ENCODE peak calls at places on chromosomes 4 and X, in five cellular contexts. O, K, P, W and A are unnamed samples.

GRCh38 chr4:88792821-88793220 is 95.2 kb upstream of the NAP1L5 start:
- DNase-seq in O (no peak), K (peak), P (no peak), W (no peak), A (no peak)

GRCh38 chrX:22351966-22352365 is 79.3 kb downstream of the CBLL2 start:
- DNase-seq in O (no peak), K (peak), P (no peak), W (peak), A (no peak)

GRCh38 chr4:168499241-168499640 is 2.4 kb downstream of the PALLD start:
- DNase-seq in O (no peak), K (no peak), P (no peak), W (no peak), A (no peak)

GRCh38 chrX:8103655-8104054 is 67.4 kb downstream of the VCX2 start:
- DNase-seq in O (no peak), K (no peak), P (no peak), W (no peak), A (no peak)

GRCh38 chr4:80035336-80035735 is 37.7 kb downstream of the ANTXR2 start:
- DNase-seq in O (no peak), K (no peak), P (no peak), W (no peak), A (no peak)

GRCh38 chr4:34422472-34422871 is 1821.8 kb downstream of the ARAP2 start:
- DNase-seq in O (no peak), K (peak), P (no peak), W (no peak), A (no peak)

GRCh38 chrX:17355976-17356375 is 19.0 kb upstream of the NHS start:
- DNase-seq in O (no peak), K (no peak), P (peak), W (no peak), A (no peak)

GRCh38 chr4:77773101-77773500 is 46.1 kb downstream of the CNOT6L start:
- DNase-seq in O (no peak), K (peak), P (no peak), W (no peak), A (no peak)

GRCh38 chr4:141676087-141676486 is 39.7 kb downstream of the IL15 start:
- DNase-seq in O (no peak), K (no peak), P (no peak), W (no peak), A (no peak)

GRCh38 chr4:112348488-112349158 is 51.5 kb downstream of the ALPK1 start:
- DNase-seq in O (no peak), K (peak), P (peak), W (peak), A (peak)

GRCh38 chrX:40244980-40245379 is 147.2 kb upstream of the BCOR start:
- DNase-seq in O (no peak), K (no peak), P (no peak), W (peak), A (no peak)

GRCh38 chr4:104302731-104303130 is 192.0 kb downstream of the CXXC4 start:
- DNase-seq in O (no peak), K (no peak), P (no peak), W (no peak), A (peak)

GRCh38 chr4:8048856-8049686 is 109.4 kb upstream of the AFAP1 start:
- DNase-seq in O (no peak), K (no peak), P (peak), W (no peak), A (no peak)

GRCh38 chr4:33060873-33061542 is 2340.8 kb downstream of the PCDH7 start:
- DNase-seq in O (no peak), K (peak), P (peak), W (peak), A (peak)

GRCh38 chr4:181548873-181549541 is 694.2 kb upstream of the TENM3 start:
- DNase-seq in O (no peak), K (peak), P (peak), W (peak), A (no peak)

GRCh38 chr4:119080721-119081541 is 54.7 kb upstream of the MYOZ2 start:
- DNase-seq in O (no peak), K (no peak), P (no peak), W (no peak), A (no peak)

GRCh38 chr4:139083533-139084424 is 68.2 kb downstream of the NOCT start:
- DNase-seq in O (peak), K (peak), P (peak), W (peak), A (peak)

GRCh38 chr4:87073570-87074470 is 139.0 kb downstream of the AFF1 start:
- DNase-seq in O (peak), K (no peak), P (no peak), W (peak), A (peak)

GRCh38 chrX:68508799-68509198 is 9.9 kb downstream of the YIPF6 start:
- DNase-seq in O (no peak), K (peak), P (no peak), W (no peak), A (no peak)

GRCh38 chr4:186260117-186260503 is 5.9 kb upstream of the F11 start:
- DNase-seq in O (no peak), K (no peak), P (no peak), W (no peak), A (no peak)

GRCh38 chrX:128616933-128617332 is 564.7 kb upstream of the ACTRT1 start:
- DNase-seq in O (no peak), K (no peak), P (no peak), W (no peak), A (no peak)

GRCh38 chr4:147933779-147934178 is 201.9 kb downstream of the ARHGAP10 start:
- DNase-seq in O (no peak), K (no peak), P (no peak), W (no peak), A (no peak)

GRCh38 chrX:147875866-147876596 is 35.7 kb upstream of the FMR1 start:
- DNase-seq in O (no peak), K (no peak), P (no peak), W (peak), A (no peak)

GRCh38 chr4:145298885-145299284 is 118.5 kb upstream of the OTUD4 start:
- DNase-seq in O (no peak), K (no peak), P (no peak), W (peak), A (no peak)

GRCh38 chr4:12399781-12400180 is 971.1 kb upstream of the HS3ST1 start:
- DNase-seq in O (no peak), K (no peak), P (no peak), W (no peak), A (no peak)

GRCh38 chrX:37302569-37302968 is 46.6 kb upstream of the PRRG1 start:
- DNase-seq in O (no peak), K (peak), P (peak), W (peak), A (peak)

GRCh38 chrX:45667666-45668065 is 467.0 kb upstream of the DIPK2B start:
- DNase-seq in O (no peak), K (peak), P (no peak), W (no peak), A (no peak)

GRCh38 chrX:15686818-15687685 is 22.4 kb upstream of the CLTRN start:
- DNase-seq in O (peak), K (peak), P (peak), W (peak), A (peak)

GRCh38 chr4:33649015-33649414 is 2595.3 kb downstream of the ARAP2 start:
- DNase-seq in O (no peak), K (peak), P (no peak), W (peak), A (no peak)

GRCh38 chr4:7828011-7828720 is 111.5 kb downstream of the AFAP1 start:
- DNase-seq in O (peak), K (peak), P (no peak), W (peak), A (no peak)

GRCh38 chrX:132488819-132489255 is at the start of gene MBNL3:
- DNase-seq in O (peak), K (peak), P (peak), W (peak), A (peak)

GRCh38 chr4:11729548-11729947 is 300.9 kb upstream of the HS3ST1 start:
- DNase-seq in O (no peak), K (no peak), P (no peak), W (no peak), A (no peak)

GRCh38 chrX:1419545-1420355 is 27.8 kb upstream of the SLC25A6 start:
- DNase-seq in O (no peak), K (no peak), P (no peak), W (no peak), A (no peak)